ENCODE peak calls at places on chromosome 11, in six cellular contexts. M is uterus; S is left ventricle myocardium inferior; A is body of pancreas; K is effector memory CD4-positive, alpha-beta T cell; P is psoas muscle. I is an unnamed sample. For H3K9me3, the result is how much of the 10 kb centered on the place peaks cover.

GRCh38 chr11:132457445-132457844 is 1074.9 kb downstream of the OPCML start:
- DNase-seq in M (no peak), S (no peak), A (no peak), K (no peak), P (no peak), I (no peak)

GRCh38 chr11:8092587-8093424 is 11.8 kb downstream of the TUB start:
- DNase-seq in M (peak), S (peak), A (peak), K (no peak), P (peak), I (peak)

GRCh38 chr11:19498986-19499669 is 213.5 kb upstream of the NAV2 start:
- DNase-seq in M (no peak), S (no peak), A (no peak), K (no peak), P (no peak), I (no peak)

GRCh38 chr11:130434521-130435223 is 6.3 kb upstream of the ADAMTS8 start:
- DNase-seq in M (peak), S (peak), A (peak), K (peak), P (peak), I (peak)

GRCh38 chr11:83119216-83119615 is 37.7 kb upstream of the PCF11 start:
- DNase-seq in M (no peak), S (no peak), A (no peak), K (no peak), P (no peak), I (no peak)

GRCh38 chr11:132718711-132719641 is 813.3 kb downstream of the OPCML start:
- DNase-seq in M (no peak), S (no peak), A (no peak), K (peak), P (no peak), I (peak)

GRCh38 chr11:57500926-57501325 is 14.6 kb downstream of the SLC43A1 start:
- DNase-seq in M (no peak), S (no peak), A (no peak), K (no peak), P (no peak), I (no peak)

GRCh38 chr11:66950113-66950535 is 8.1 kb downstream of the PC start:
- DNase-seq in M (peak), S (no peak), A (peak), K (no peak), P (peak), I (peak)

GRCh38 chr11:129731316-129731715 is 84.3 kb upstream of the TMEM45B start:
- DNase-seq in M (no peak), S (no peak), A (no peak), K (no peak), P (no peak), I (no peak)

GRCh38 chr11:47506363-47506762 is 46.6 kb downstream of the CELF1 start:
- DNase-seq in M (no peak), S (no peak), A (no peak), K (no peak), P (no peak), I (no peak)

GRCh38 chr11:73201888-73202810 is 15.9 kb upstream of the P2RY2 start:
- DNase-seq in M (no peak), S (no peak), A (no peak), K (no peak), P (no peak), I (peak)

GRCh38 chr11:43515090-43515489 is 156.4 kb downstream of the TTC17 start:
- DNase-seq in M (no peak), S (no peak), A (peak), K (no peak), P (no peak), I (no peak)

GRCh38 chr11:134835561-134835960 is 423.5 kb upstream of the B3GAT1 start:
- DNase-seq in M (no peak), S (no peak), A (no peak), K (no peak), P (no peak), I (no peak)

GRCh38 chr11:134838708-134839107 is 426.7 kb upstream of the B3GAT1 start:
- DNase-seq in M (no peak), S (no peak), A (no peak), K (no peak), P (no peak), I (no peak)

GRCh38 chr11:134837166-134837886 is 425.3 kb upstream of the B3GAT1 start:
- DNase-seq in M (no peak), S (no peak), A (no peak), K (no peak), P (no peak), I (no peak)

GRCh38 chr11:134841411-134841810 is 429.4 kb upstream of the B3GAT1 start:
- DNase-seq in M (no peak), S (no peak), A (no peak), K (no peak), P (no peak), I (no peak)

GRCh38 chr11:134837887-134838232 is 425.8 kb upstream of the B3GAT1 start:
- DNase-seq in M (no peak), S (no peak), A (no peak), K (no peak), P (no peak), I (no peak)
- H3K9me3 ChIP-seq in M (under half), S (under half), A (under half), K (under half), P (under half), I (under half)

GRCh38 chr11:10265936-10266335 is 28.1 kb downstream of the SBF2 start:
- DNase-seq in M (no peak), S (no peak), A (no peak), K (no peak), P (no peak), I (no peak)

GRCh38 chr11:10273738-10274137 is 20.3 kb downstream of the SBF2 start:
- DNase-seq in M (no peak), S (no peak), A (no peak), K (no peak), P (no peak), I (no peak)

GRCh38 chr11:10272132-10272531 is 21.9 kb downstream of the SBF2 start:
- DNase-seq in M (no peak), S (no peak), A (no peak), K (no peak), P (no peak), I (no peak)

GRCh38 chr11:10267821-10268220 is 26.2 kb downstream of the SBF2 start:
- DNase-seq in M (no peak), S (no peak), A (no peak), K (no peak), P (no peak), I (no peak)

DNA sequence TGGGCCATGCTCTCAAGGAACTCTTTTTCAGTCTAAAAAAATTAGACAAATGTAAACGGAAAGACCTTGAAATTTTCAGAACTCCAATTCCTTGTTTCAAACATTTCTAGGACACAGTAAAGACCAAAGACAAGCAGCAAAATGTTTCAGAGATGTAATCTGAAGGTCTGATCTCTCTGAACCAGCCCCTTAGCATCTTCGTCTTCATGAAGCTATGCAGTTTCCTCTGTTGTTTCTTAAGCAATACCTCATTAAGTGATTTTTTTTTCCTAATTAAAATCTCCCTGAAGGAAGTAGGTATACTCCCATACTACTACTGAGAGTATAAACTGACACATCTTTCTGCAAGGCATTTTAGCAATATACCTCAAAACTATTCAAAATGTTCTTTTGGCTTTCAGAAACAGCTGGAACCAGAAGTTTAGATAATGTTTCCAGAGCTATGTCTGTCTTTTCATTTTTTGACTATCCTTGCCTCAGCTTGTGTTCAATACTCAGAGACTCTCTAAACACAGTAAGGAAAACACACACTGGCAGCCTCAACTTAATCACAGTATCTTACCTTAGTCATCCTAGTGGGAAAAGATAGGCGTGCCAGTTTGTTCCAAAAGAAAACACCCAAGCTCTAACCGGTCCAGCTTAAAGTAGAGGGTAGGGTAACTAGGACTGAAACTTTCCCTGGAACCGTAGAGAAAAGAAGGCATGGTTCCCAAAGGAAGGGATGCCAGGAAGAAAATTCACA is 25.1 kb downstream of the SBF2 start:
- DNase-seq in M (no peak), S (no peak), A (no peak), K (no peak), P (no peak), I (no peak)
- H3K27ac ChIP-seq in M (no peak), S (no peak), A (no peak), K (no peak), P (no peak), I (no peak)

GRCh38 chr11:127902405-127902804 is 685.0 kb downstream of the ETS1 start:
- DNase-seq in M (no peak), S (no peak), A (no peak), K (no peak), P (no peak), I (no peak)
- H3K9me3 ChIP-seq in M (under half), S (under half), A (under half), K (under half), P (under half), I (under half)

GRCh38 chr11:75553889-75554257 is 8.2 kb upstream of the SERPINH1 start:
- DNase-seq in M (no peak), S (no peak), A (no peak), K (no peak), P (no peak), I (no peak)
- H3K27ac ChIP-seq in M (peak), S (peak), A (no peak), K (no peak), P (peak), I (peak)

GRCh38 chr11:54944211-54944610 is 237.6 kb downstream of the OR4A5 start:
- DNase-seq in M (no peak), S (no peak), A (no peak), K (no peak), P (no peak), I (no peak)
- H3K9me3 ChIP-seq in M (under half), S (half or more), A (under half), K (under half), P (under half), I (half or more)

GRCh38 chr11:65648997-65649491 is 11.1 kb downstream of the SIPA1 start:
- DNase-seq in M (no peak), S (no peak), A (peak), K (no peak), P (no peak), I (no peak)

GRCh38 chr11:65646288-65646734 is 8.4 kb downstream of the SIPA1 start:
- DNase-seq in M (no peak), S (no peak), A (no peak), K (no peak), P (no peak), I (no peak)

GRCh38 chr11:65644837-65645236 is 6.9 kb downstream of the SIPA1 start:
- DNase-seq in M (no peak), S (no peak), A (no peak), K (no peak), P (no peak), I (no peak)

GRCh38 chr11:65645710-65646109 is 7.8 kb downstream of the SIPA1 start:
- DNase-seq in M (no peak), S (no peak), A (no peak), K (no peak), P (no peak), I (no peak)

DNA sequence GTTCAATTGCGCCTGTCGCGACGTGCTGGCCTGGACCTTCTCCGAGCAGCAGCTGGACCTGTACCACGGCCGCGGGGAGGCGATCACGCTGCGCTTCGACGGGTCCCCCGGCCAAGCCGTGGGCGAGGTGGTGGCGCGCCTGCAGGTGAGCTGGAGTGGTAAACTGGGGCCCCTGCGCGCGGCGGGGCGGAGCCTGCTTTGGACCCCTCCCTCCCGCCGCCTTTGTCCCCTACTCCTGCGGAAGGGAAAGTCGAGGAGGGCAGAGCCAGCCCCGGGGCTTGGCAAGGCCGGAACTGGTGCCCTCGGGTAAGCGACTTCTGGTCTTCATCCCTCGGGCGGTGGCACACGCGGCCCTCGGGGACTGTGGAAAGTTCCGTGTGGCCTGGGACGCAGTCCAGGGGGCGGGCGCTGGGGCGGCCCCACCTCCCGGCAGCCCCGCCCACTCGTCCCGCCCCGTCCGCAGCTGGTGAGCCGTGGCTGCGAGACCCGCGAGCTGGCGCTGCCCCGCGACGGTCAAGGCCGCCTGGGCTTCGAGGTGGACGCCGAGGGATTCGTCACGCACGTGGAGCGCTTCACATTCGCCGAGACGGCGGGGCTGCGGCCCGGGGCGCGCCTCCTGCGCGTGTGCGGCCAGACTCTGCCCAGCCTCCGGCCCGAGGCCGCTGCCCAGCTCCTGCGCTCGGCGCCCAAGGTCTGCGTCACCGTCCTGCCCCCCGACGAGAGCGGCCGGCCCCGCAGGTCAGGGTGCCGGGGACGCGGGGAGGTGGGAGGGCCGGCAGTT is 9.2 kb downstream of the SIPA1 start:
- DNase-seq in M (no peak), S (no peak), A (peak), K (no peak), P (peak), I (peak)
- H3K27ac ChIP-seq in M (no peak), S (peak), A (no peak), K (no peak), P (no peak), I (peak)

DNA sequence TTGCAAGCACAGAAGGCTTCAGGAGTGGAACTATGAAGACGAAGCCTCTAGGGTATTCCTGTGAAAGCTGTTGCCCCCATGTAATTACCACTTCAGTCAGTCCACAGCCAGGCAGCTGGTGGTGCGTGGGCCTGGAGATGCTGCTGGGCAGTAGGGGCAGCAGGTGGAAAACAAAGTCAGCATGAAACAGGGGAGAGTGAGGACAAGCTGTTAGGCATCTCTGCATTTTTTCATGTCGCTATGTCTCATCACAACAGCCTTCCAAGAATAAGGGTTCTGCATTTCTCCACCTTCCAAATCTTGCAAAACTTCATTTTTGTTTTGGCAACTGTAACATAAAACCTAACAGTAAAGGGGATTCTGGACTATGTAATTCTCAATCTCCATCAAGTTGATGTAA is 757.5 kb downstream of the NELL1 start:
- DNase-seq in M (no peak), S (no peak), A (no peak), K (no peak), P (no peak), I (no peak)
- H3K9me3 ChIP-seq in M (under half), S (under half), A (under half), K (under half), P (under half), I (under half)